ENCODE peak calls at places on chromosome 19, in four cellular contexts. One of them, this sample, is unnamed.

GRCh38 chr19:9850235-9850959 is 15.3 kb downstream of the PIN1 start:
- DNase-seq in IMR-90: no peak
- DNase-seq in heart left ventricle: no peak
- DNase-seq in heart right ventricle: no peak
- DNase-seq in this sample: no peak

GRCh38 chr19:50333235-50333736 is 4.1 kb upstream of the KCNC3 start:
- DNase-seq in IMR-90: peak; percentile 67
- DNase-seq in heart left ventricle: peak; percentile 88
- DNase-seq in heart right ventricle: peak; percentile 88
- DNase-seq in this sample: no peak

GRCh38 chr19:16425019-16425418 is 46.8 kb downstream of the EPS15L1 start:
- DNase-seq in IMR-90: no peak
- DNase-seq in heart left ventricle: no peak
- DNase-seq in heart right ventricle: no peak
- DNase-seq in this sample: no peak

GRCh38 chr19:35292986-35293732 is 1.2 kb downstream of the MAG start:
- DNase-seq in IMR-90: no peak
- DNase-seq in heart left ventricle: no peak
- DNase-seq in heart right ventricle: no peak
- DNase-seq in this sample: no peak

GRCh38 chr19:43229315-43229714 is 23.9 kb upstream of the PSG4 start:
- DNase-seq in IMR-90: peak; percentile 10
- DNase-seq in heart left ventricle: no peak
- DNase-seq in heart right ventricle: no peak
- DNase-seq in this sample: no peak

GRCh38 chr19:34180273-34180672 is 8.0 kb downstream of the LSM14A start:
- DNase-seq in IMR-90: no peak
- DNase-seq in heart left ventricle: no peak
- DNase-seq in heart right ventricle: no peak
- DNase-seq in this sample: no peak

GRCh38 chr19:55254625-55254977 is 4.2 kb downstream of the PPP6R1 start:
- DNase-seq in IMR-90: no peak
- DNase-seq in heart left ventricle: no peak
- DNase-seq in heart right ventricle: no peak
- DNase-seq in this sample: no peak

GRCh38 chr19:42497492-42498226 is 30.6 kb downstream of the CEACAM1 start:
- DNase-seq in IMR-90: no peak
- DNase-seq in heart left ventricle: no peak
- DNase-seq in heart right ventricle: no peak
- DNase-seq in this sample: no peak

GRCh38 chr19:41871573-41872383 is 5.3 kb upstream of the CD79A start:
- DNase-seq in IMR-90: no peak
- DNase-seq in heart left ventricle: peak; percentile 45
- DNase-seq in heart right ventricle: peak; percentile 37
- DNase-seq in this sample: no peak

GRCh38 chr19:590750-591098 is 1.0 kb downstream of the HCN2 start:
- DNase-seq in IMR-90: no peak
- DNase-seq in heart left ventricle: no peak
- DNase-seq in heart right ventricle: no peak
- DNase-seq in this sample: no peak

GRCh38 chr19:38263696-38264485 is 482 bp upstream of the SPINT2 start:
- DNase-seq in IMR-90: peak; percentile 45
- DNase-seq in heart left ventricle: no peak
- DNase-seq in heart right ventricle: no peak
- DNase-seq in this sample: peak; percentile 85

GRCh38 chr19:850221-850978 is 1.7 kb upstream of the ELANE start:
- DNase-seq in IMR-90: peak; percentile 81
- DNase-seq in heart left ventricle: peak; percentile 88
- DNase-seq in heart right ventricle: peak; percentile 90
- DNase-seq in this sample: peak; percentile 94

GRCh38 chr19:10292206-10292788 is 2.5 kb downstream of the ICAM5 start:
- DNase-seq in IMR-90: peak; percentile 78
- DNase-seq in heart left ventricle: peak; percentile 64
- DNase-seq in heart right ventricle: peak; percentile 66
- DNase-seq in this sample: no peak

GRCh38 chr19:45446944-45447343 is 20.9 kb upstream of the FOSB start:
- DNase-seq in IMR-90: no peak
- DNase-seq in heart left ventricle: no peak
- DNase-seq in heart right ventricle: no peak
- DNase-seq in this sample: no peak

GRCh38 chr19:38264486-38265212 is at the start of gene SPINT2:
- DNase-seq in IMR-90: no peak
- DNase-seq in heart left ventricle: no peak
- DNase-seq in heart right ventricle: no peak
- DNase-seq in this sample: no peak

GRCh38 chr19:31335716-31336115 is 13.5 kb downstream of the TSHZ3 start:
- DNase-seq in IMR-90: no peak
- DNase-seq in heart left ventricle: no peak
- DNase-seq in heart right ventricle: no peak
- DNase-seq in this sample: no peak

GRCh38 chr19:11356676-11357550 is 1.7 kb downstream of the PLPPR2 start:
- DNase-seq in IMR-90: no peak
- DNase-seq in heart left ventricle: no peak
- DNase-seq in heart right ventricle: no peak
- DNase-seq in this sample: no peak

GRCh38 chr19:13823901-13824300 is 28.7 kb downstream of the ZSWIM4 start:
- DNase-seq in IMR-90: no peak
- DNase-seq in heart left ventricle: no peak
- DNase-seq in heart right ventricle: no peak
- DNase-seq in this sample: no peak

GRCh38 chr19:37227996-37228395 is 10.0 kb downstream of the ZNF383 start:
- DNase-seq in IMR-90: no peak
- DNase-seq in heart left ventricle: no peak
- DNase-seq in heart right ventricle: no peak
- DNase-seq in this sample: no peak

GRCh38 chr19:11323601-11324078 is 15.8 kb downstream of the RAB3D start:
- DNase-seq in IMR-90: no peak
- DNase-seq in heart left ventricle: no peak
- DNase-seq in heart right ventricle: no peak
- DNase-seq in this sample: no peak

GRCh38 chr19:10552596-10553053 is 8.9 kb downstream of the ATG4D start:
- DNase-seq in IMR-90: no peak
- DNase-seq in heart left ventricle: no peak
- DNase-seq in heart right ventricle: no peak
- DNase-seq in this sample: no peak

GRCh38 chr19:38989066-38989605 is 13.6 kb upstream of the FBXO17 start:
- DNase-seq in IMR-90: no peak
- DNase-seq in heart left ventricle: no peak
- DNase-seq in heart right ventricle: no peak
- DNase-seq in this sample: no peak

GRCh38 chr19:16594681-16595091 is 22.5 kb upstream of the SLC35E1 start:
- DNase-seq in IMR-90: no peak
- DNase-seq in heart left ventricle: no peak
- DNase-seq in heart right ventricle: no peak
- DNase-seq in this sample: no peak

GRCh38 chr19:45477713-45478453 is 10.1 kb downstream of the FOSB start:
- DNase-seq in IMR-90: no peak
- DNase-seq in heart left ventricle: no peak
- DNase-seq in heart right ventricle: no peak
- DNase-seq in this sample: no peak

GRCh38 chr19:35224681-35225604 is 3.6 kb downstream of the FAM187B start:
- DNase-seq in IMR-90: no peak
- DNase-seq in heart left ventricle: no peak
- DNase-seq in heart right ventricle: no peak
- DNase-seq in this sample: no peak

GRCh38 chr19:10634430-10634829 is 9.1 kb downstream of the SLC44A2 start:
- DNase-seq in IMR-90: no peak
- DNase-seq in heart left ventricle: no peak
- DNase-seq in heart right ventricle: no peak
- DNase-seq in this sample: no peak

GRCh38 chr19:15396436-15396835 is 16.8 kb upstream of the AKAP8 start:
- DNase-seq in IMR-90: no peak
- DNase-seq in heart left ventricle: no peak
- DNase-seq in heart right ventricle: no peak
- DNase-seq in this sample: no peak

GRCh38 chr19:41219924-41220567 is 1.0 kb downstream of the AXL start:
- DNase-seq in IMR-90: peak; percentile 67
- DNase-seq in heart left ventricle: peak; percentile 69
- DNase-seq in heart right ventricle: peak; percentile 59
- DNase-seq in this sample: no peak

GRCh38 chr19:4374451-4375163 is 25.7 kb downstream of the SH3GL1 start:
- DNase-seq in IMR-90: peak; percentile 87
- DNase-seq in heart left ventricle: peak; percentile 55
- DNase-seq in heart right ventricle: peak; percentile 50
- DNase-seq in this sample: peak; percentile 94

GRCh38 chr19:4375164-4375619 is 25.2 kb downstream of the SH3GL1 start:
- DNase-seq in IMR-90: no peak
- DNase-seq in heart left ventricle: peak; percentile 13
- DNase-seq in heart right ventricle: no peak
- DNase-seq in this sample: no peak

GRCh38 chr19:4372630-4373367 is 27.5 kb downstream of the SH3GL1 start:
- DNase-seq in IMR-90: no peak
- DNase-seq in heart left ventricle: no peak
- DNase-seq in heart right ventricle: no peak
- DNase-seq in this sample: no peak

GRCh38 chr19:4371898-4372629 is 28.3 kb downstream of the SH3GL1 start:
- DNase-seq in IMR-90: no peak
- DNase-seq in heart left ventricle: no peak
- DNase-seq in heart right ventricle: no peak
- DNase-seq in this sample: no peak

GRCh38 chr19:4373601-4374441 is 26.5 kb downstream of the SH3GL1 start:
- DNase-seq in IMR-90: peak; percentile 36
- DNase-seq in heart left ventricle: peak; percentile 56
- DNase-seq in heart right ventricle: peak; percentile 55
- DNase-seq in this sample: peak; percentile 84
- H3K27ac ChIP-seq in IMR-90: peak overlapping the region; percentile 90
- H3K27ac ChIP-seq in heart left ventricle: peak overlapping the region; percentile 79
- H3K27ac ChIP-seq in heart right ventricle: peak overlapping the region; percentile 78
- H3K27ac ChIP-seq in this sample: peak overlapping the region; percentile 97

DNA sequence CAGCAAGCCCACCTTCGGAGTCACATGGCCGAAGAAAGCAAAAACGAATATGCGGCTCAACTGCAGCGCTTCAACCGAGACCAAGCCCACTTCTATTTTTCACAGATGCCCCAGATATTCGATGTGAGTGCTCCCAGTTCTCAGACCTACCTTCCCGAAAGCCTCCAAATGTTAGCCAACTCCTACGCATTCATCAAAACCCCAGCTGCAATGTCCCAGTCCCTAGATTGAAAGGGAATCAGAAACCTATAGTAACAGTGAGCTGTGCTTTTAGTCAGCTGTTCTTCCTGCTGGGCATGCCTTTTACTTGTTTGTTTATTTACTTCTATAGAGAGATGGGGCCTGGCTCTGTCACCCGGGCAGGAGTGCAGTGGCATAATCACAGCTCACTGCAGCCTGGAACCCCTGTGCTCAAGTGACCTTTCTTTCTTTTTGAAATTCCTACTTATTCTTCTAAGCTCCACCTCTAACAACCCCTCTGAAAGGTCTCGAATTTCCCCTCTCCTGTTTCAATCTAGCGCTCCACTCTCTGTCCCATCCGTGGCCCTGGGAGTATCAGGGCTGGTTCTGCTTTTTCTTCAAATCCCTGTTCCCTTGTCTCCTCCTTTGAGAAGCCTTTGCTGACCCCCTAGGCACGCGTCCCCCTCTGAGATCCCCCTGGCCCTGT is 4.4 kb downstream of the TRIP10 start:
- DNase-seq in IMR-90: peak; percentile 37
- DNase-seq in heart left ventricle: no peak
- DNase-seq in heart right ventricle: no peak
- DNase-seq in this sample: no peak
- H3K4me3 ChIP-seq in IMR-90: no peak overlapping the region
- H3K4me3 ChIP-seq in heart left ventricle: no peak overlapping the region
- H3K4me3 ChIP-seq in heart right ventricle: no peak overlapping the region
- H3K4me3 ChIP-seq in this sample: peak overlapping the region; percentile 62

GRCh38 chr19:32359581-32359980 is 14.2 kb downstream of the ZNF507 start:
- DNase-seq in IMR-90: no peak
- DNase-seq in heart left ventricle: no peak
- DNase-seq in heart right ventricle: no peak
- DNase-seq in this sample: no peak

GRCh38 chr19:32355309-32355708 is 9.9 kb downstream of the ZNF507 start:
- DNase-seq in IMR-90: no peak
- DNase-seq in heart left ventricle: no peak
- DNase-seq in heart right ventricle: no peak
- DNase-seq in this sample: no peak

GRCh38 chr19:32358311-32358710 is 12.9 kb downstream of the ZNF507 start:
- DNase-seq in IMR-90: no peak
- DNase-seq in heart left ventricle: no peak
- DNase-seq in heart right ventricle: no peak
- DNase-seq in this sample: no peak

GRCh38 chr19:32354345-32354744 is 8.9 kb downstream of the ZNF507 start:
- DNase-seq in IMR-90: no peak
- DNase-seq in heart left ventricle: no peak
- DNase-seq in heart right ventricle: no peak
- DNase-seq in this sample: no peak

DNA sequence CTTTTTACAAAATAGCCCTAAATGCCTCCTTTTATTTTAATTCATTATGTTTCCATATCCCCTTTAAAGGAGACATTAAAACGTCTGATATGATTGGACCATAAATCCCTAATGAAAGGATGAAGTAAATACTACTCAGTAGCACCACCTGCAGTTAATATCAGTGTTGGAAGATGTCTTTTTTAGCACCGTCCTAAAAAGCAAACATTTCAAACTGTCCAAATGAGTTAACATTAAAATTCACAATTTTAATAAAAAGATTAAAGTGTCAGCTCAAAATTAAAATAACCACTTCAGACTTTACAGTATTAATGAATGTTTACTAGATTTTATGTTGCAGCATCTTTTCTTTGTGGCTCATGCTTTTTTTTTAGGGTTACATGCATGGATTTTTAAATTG is 12.3 kb downstream of the ZNF507 start:
- DNase-seq in IMR-90: no peak
- DNase-seq in heart left ventricle: no peak
- DNase-seq in heart right ventricle: no peak
- DNase-seq in this sample: no peak
- TF ChIP-seq CTCF in IMR-90: peak; percentile 25
- TF ChIP-seq CTCF in heart left ventricle: peak; percentile 19
- TF ChIP-seq CTCF in heart right ventricle: peak; percentile 34
- TF ChIP-seq CTCF in this sample: no peak

GRCh38 chr19:5093953-5094718 is 125.2 kb downstream of the KDM4B start:
- DNase-seq in IMR-90: no peak
- DNase-seq in heart left ventricle: no peak
- DNase-seq in heart right ventricle: no peak
- DNase-seq in this sample: no peak

GRCh38 chr19:5090780-5091575 is 122.1 kb downstream of the KDM4B start:
- DNase-seq in IMR-90: peak; percentile 15
- DNase-seq in heart left ventricle: peak; percentile 56
- DNase-seq in heart right ventricle: peak; percentile 49
- DNase-seq in this sample: no peak

GRCh38 chr19:5091576-5092215 is 122.8 kb downstream of the KDM4B start:
- DNase-seq in IMR-90: no peak
- DNase-seq in heart left ventricle: no peak
- DNase-seq in heart right ventricle: no peak
- DNase-seq in this sample: no peak

GRCh38 chr19:5093297-5093858 is 124.5 kb downstream of the KDM4B start:
- DNase-seq in IMR-90: no peak
- DNase-seq in heart left ventricle: peak; percentile 58
- DNase-seq in heart right ventricle: peak; percentile 53
- DNase-seq in this sample: no peak

DNA sequence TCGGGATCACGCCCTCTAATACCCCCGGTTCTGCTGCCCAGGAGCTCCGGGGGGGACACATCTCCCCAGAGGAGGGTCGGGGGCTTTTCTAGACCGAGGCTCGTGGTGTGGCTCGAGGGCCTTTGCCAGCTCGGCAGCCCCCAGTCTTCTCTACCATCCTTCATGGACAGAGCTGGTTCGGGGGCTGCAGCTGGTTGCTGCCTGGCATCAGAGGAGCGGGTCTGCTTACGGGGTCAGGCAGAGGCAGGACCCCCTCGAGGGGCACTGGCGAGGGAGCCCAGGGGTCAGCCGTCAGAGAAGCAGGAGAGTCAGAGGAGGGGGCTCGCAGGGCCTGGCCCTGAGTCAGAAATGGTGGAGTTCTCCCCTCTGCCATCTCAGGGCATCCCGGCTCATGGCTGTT is 123.5 kb downstream of the KDM4B start:
- DNase-seq in IMR-90: no peak
- DNase-seq in heart left ventricle: no peak
- DNase-seq in heart right ventricle: no peak
- DNase-seq in this sample: no peak
- H3K27ac ChIP-seq in IMR-90: no peak overlapping the region
- H3K27ac ChIP-seq in heart left ventricle: no peak overlapping the region
- H3K27ac ChIP-seq in heart right ventricle: peak overlapping the region; percentile 61
- H3K27ac ChIP-seq in this sample: no peak overlapping the region

This sample was measured in coronary artery.